ENCODE peak calls at places on chromosomes 6 and 20, in four cellular contexts. F is H1, L is SK-N-SH, H is GM12878. N is an unnamed sample.

GRCh38 chr6:21628162-21628561 is 34.6 kb downstream of the SOX4 start:
- DNase-seq in H (no peak), F (no peak), L (no peak), N (no peak)

GRCh38 chr6:131877999-131878789 is 70.4 kb downstream of the ENPP1 start:
- DNase-seq in L (no peak), H (no peak), F (no peak), N (no peak)

GRCh38 chr6:122400467-122401089 is 1.1 kb downstream of the HSF2 start:
- DNase-seq in L (no peak), F (no peak), H (no peak), N (no peak)

GRCh38 chr6:111552241-111552744 is 53.4 kb downstream of the TRAF3IP2 start:
- DNase-seq in L (peak; percentile 55), F (peak; percentile 51), H (no peak), N (peak; percentile 48)

GRCh38 chr6:139334791-139335446 is 39.5 kb downstream of the CITED2 start:
- DNase-seq in L (no peak), H (no peak), F (no peak), N (no peak)

GRCh38 chr6:7958464-7958863 is 47.9 kb upstream of the TXNDC5 start:
- DNase-seq in H (no peak), L (no peak), F (no peak), N (no peak)

GRCh38 chr6:137767931-137768690 is 98.9 kb upstream of the TNFAIP3 start:
- DNase-seq in L (no peak), F (no peak), H (peak; percentile 79), N (no peak)

GRCh38 chr6:111854683-111855082 is 18.6 kb downstream of the FYN start:
- DNase-seq in F (no peak), H (no peak), L (no peak), N (no peak)

GRCh38 chr6:2797564-2798014 is 32.4 kb downstream of the WRNIP1 start:
- DNase-seq in L (no peak), H (no peak), F (no peak), N (no peak)

GRCh38 chr6:112800439-112800838 is 453.3 kb downstream of the RFPL4B start:
- DNase-seq in L (no peak), F (no peak), H (no peak), N (no peak)

GRCh38 chr6:116633685-116634084 is 17.4 kb downstream of the RSPH4A start:
- DNase-seq in F (no peak), L (peak; percentile 7), H (no peak), N (no peak)

GRCh38 chr20:36279362-36279761 is 26.8 kb upstream of the DLGAP4 start:
- DNase-seq in H (no peak), L (no peak), F (no peak), N (no peak)

GRCh38 chr6:107626645-107627044 is 136.7 kb downstream of the SOBP start:
- DNase-seq in H (no peak), F (no peak), L (no peak), N (no peak)

GRCh38 chr20:44704551-44704971 is 10.6 kb upstream of the CCN5 start:
- DNase-seq in H (no peak), F (no peak), L (no peak), N (no peak)

GRCh38 chr6:52221302-52221701 is 23.0 kb downstream of the IL17F start:
- DNase-seq in L (no peak), H (no peak), F (no peak), N (no peak)

GRCh38 chr20:24364464-24364863 is 105.0 kb upstream of the SYNDIG1 start:
- DNase-seq in H (no peak), F (no peak), L (no peak), N (no peak)

GRCh38 chr20:62561948-62562347 is 80.4 kb upstream of the SLCO4A1 start:
- DNase-seq in L (no peak), H (no peak), F (no peak), N (no peak)

GRCh38 chr20:62400021-62400420 is 7.1 kb downstream of the CABLES2 start:
- DNase-seq in H (no peak), F (no peak), L (no peak), N (no peak)

GRCh38 chr6:3389390-3390167 is 67.3 kb downstream of the SLC22A23 start:
- DNase-seq in L (no peak), F (no peak), H (no peak), N (no peak)

GRCh38 chr6:136326038-136326561 is 36.5 kb upstream of the BCLAF1 start:
- DNase-seq in H (no peak), L (peak; percentile 54), F (no peak), N (no peak)

GRCh38 chr6:107803957-107804356 is 20.2 kb downstream of the SCML4 start:
- DNase-seq in H (no peak), L (no peak), F (no peak), N (no peak)

GRCh38 chr20:20192366-20192765 is 140.0 kb downstream of the CFAP61 start:
- DNase-seq in L (no peak), F (no peak), H (no peak), N (no peak)

GRCh38 chr6:39909701-39910100 is 24.6 kb downstream of the MOCS1 start:
- DNase-seq in F (no peak), L (no peak), H (no peak), N (no peak)

GRCh38 chr20:32017711-32018251 is 7.5 kb downstream of the CCM2L start:
- DNase-seq in L (peak; percentile 72), H (no peak), F (peak; percentile 85), N (no peak)

GRCh38 chr20:48502016-48502415 is 325.8 kb downstream of the PREX1 start:
- DNase-seq in F (no peak), H (no peak), L (no peak), N (no peak)

GRCh38 chr6:105188251-105188650 is 8.4 kb upstream of the POPDC3 start:
- DNase-seq in F (no peak), L (no peak), H (no peak), N (no peak)

GRCh38 chr6:13573669-13574110 is 711 bp upstream of the SIRT5 start:
- DNase-seq in F (no peak), H (no peak), L (no peak), N (no peak)

GRCh38 chr6:33299237-33299944 is 649 bp upstream of the RGL2 start:
- DNase-seq in H (peak; percentile 69), F (no peak), L (peak; percentile 91), N (no peak)

GRCh38 chr20:63522091-63522868 is 1.7 kb downstream of the PPDPF start:
- DNase-seq in H (no peak), F (no peak), L (peak; percentile 22), N (no peak)

GRCh38 chr6:7909323-7910276 is 988 bp downstream of the TXNDC5 start:
- DNase-seq in L (peak; percentile 91), H (no peak), F (no peak), N (no peak)

GRCh38 chr20:51305316-51306052 is 237.0 kb downstream of the NFATC2 start:
- DNase-seq in F (no peak), H (no peak), L (no peak), N (peak; percentile 60)

GRCh38 chr6:9540534-9541126 is 874.2 kb downstream of the TFAP2A start:
- DNase-seq in L (peak; percentile 20), H (no peak), F (no peak), N (no peak)

GRCh38 chr20:23125625-23126191 is 39.6 kb upstream of the CD93 start:
- DNase-seq in L (no peak), F (no peak), H (no peak), N (no peak)

GRCh38 chr6:41680182-41680965 is 42.1 kb downstream of the MDFI start:
- DNase-seq in H (no peak), F (no peak), L (no peak), N (no peak)

DNA sequence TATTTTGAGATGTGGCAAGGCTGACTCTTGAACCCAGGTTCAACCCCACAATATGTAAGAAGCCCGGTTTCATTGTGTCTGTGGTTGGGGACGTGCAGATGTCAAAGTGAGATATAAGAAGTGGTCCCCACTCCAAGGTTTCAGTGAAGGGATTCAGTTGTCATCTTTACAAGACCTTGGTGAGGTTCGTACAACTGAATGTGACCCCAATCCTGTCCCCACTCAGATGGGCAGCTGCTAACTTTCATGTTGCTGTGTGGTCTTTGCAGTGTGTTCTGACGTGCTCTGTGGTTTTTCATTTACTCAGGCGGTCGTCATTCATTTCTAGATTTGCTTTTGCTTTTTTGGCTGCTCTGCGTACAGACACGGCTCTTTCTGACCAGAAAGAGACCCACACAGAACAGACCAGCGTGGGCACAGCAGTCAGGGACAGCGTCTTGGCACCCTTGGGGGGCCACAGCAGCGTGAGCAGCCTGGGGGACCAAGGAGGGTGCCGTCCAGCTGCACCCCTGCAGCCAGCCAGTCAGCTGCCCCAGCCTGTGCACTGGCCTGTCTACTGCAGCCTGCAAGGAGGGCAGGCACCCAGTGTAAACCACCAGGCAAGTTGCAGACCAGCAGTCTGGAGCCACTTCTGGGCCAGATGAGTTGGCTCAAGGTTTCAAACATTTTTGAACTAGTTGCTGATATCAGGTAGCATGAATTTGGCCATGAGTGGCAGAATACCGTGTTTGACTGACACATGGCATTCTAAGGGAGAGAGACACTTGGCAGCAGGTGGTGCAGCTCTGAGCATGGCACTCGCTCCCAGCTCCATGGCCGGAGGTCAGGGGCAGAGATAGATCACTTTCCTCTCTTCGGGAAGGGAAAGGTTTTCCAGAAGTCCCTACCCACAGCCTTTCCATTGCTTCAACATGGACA is 49.4 kb upstream of the IRF4 start:
- DNase-seq in H (peak; percentile 92), F (no peak), L (no peak), N (no peak)
- H3K4me3 ChIP-seq in H (peak overlapping the region; percentile 46), F (no peak overlapping the region), L (no peak overlapping the region), N (no peak overlapping the region)

DNA sequence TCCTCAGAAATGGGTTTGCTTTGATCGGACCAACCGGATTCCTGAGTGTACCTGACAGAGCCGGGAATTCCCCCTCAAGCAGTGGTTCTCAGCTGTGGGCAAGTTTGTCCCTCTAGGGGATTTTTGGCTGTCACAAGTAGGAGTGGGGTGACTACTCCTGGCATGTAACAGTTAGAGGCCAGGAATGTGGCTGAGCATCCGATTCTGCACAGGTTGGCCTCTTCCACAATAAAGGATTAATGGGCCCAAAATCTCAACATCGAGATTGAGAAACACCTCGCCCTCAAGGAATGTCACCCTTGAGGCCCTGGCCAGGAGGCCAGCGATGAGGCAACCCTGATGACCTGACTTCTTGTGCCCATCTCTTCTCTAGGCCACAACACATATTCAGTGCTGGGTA is 7.9 kb downstream of the AGPAT4 start:
- DNase-seq in L (no peak), H (no peak), F (no peak), N (no peak)
- TF ChIP-seq YY1 in L (no peak), H (no peak), F (no peak), N (no peak)

GRCh38 chr6:125797934-125798444 is 7.2 kb downstream of the NCOA7 start:
- DNase-seq in F (no peak), H (no peak), L (no peak), N (no peak)
- H3K4me3 ChIP-seq in F (no peak overlapping the region), H (peak overlapping the region; percentile 26), L (no peak overlapping the region), N (no peak overlapping the region)

GRCh38 chr6:5968817-5969726 is 37.7 kb downstream of the NRN1 start:
- DNase-seq in L (no peak), H (no peak), F (no peak), N (no peak)
- TF ChIP-seq YY1 in L (no peak), H (no peak), F (no peak), N (no peak)

GRCh38 chr6:167993831-167994230 is 3.6 kb upstream of the KIF25 start:
- DNase-seq in H (no peak), L (no peak), F (no peak), N (no peak)
- H3K4me3 ChIP-seq in H (no peak overlapping the region), L (no peak overlapping the region), F (no peak overlapping the region), N (no peak overlapping the region)

N was measured in NT2/D1.